ENCODE peak calls at places on chromosomes 6 and 20, in six cellular contexts. E is skeletal muscle cell; C is NCI-H446; X is effector memory CD8-positive, alpha-beta T cell; P is AG10803; D is GM04504. N is an unnamed sample.

GRCh38 chr20:51143652-51144051 is 120.7 kb upstream of the KCNG1 start:
- DNase-seq in P (no peak), E (no peak), X (no peak), D (no peak), C (no peak), N (no peak)

GRCh38 chr6:112223070-112223861 is 31.1 kb downstream of the LAMA4 start:
- DNase-seq in C (peak), P (peak), D (peak), E (peak), X (no peak), N (peak)

GRCh38 chr6:11392778-11393507 is 144.6 kb upstream of the TMEM170B start:
- DNase-seq in D (no peak), E (no peak), X (no peak), C (no peak), P (no peak), N (no peak)

GRCh38 chr6:54111341-54111740 is at the start of gene MLIP:
- DNase-seq in X (no peak), C (no peak), E (no peak), D (no peak), P (no peak), N (no peak)

GRCh38 chr6:139868576-139868975 is 494.1 kb upstream of the CITED2 start:
- DNase-seq in C (no peak), P (no peak), E (no peak), X (no peak), D (no peak), N (no peak)

GRCh38 chr6:161265975-161266374 is 7.9 kb downstream of the AGPAT4 start:
- DNase-seq in P (no peak), X (no peak), C (no peak), D (no peak), E (no peak), N (no peak)

GRCh38 chr6:107244742-107245470 is 129.6 kb upstream of the BEND3 start:
- DNase-seq in D (no peak), C (peak), X (no peak), P (no peak), E (no peak), N (no peak)

GRCh38 chr6:157787080-157787479 is 36.0 kb upstream of the SNX9 start:
- DNase-seq in X (no peak), E (no peak), D (no peak), P (no peak), C (peak), N (no peak)